ENCODE peak calls at places on chromosome 13, in six cellular contexts. I is lung, S is breast epithelium, E is right cardiac atrium, Y is bronchial epithelial cell, A is NT2/D1. R is an unnamed sample.

GRCh38 chr13:113144255-113144629 is 14.2 kb upstream of the PROZ start:
- DNase-seq in I (no peak), S (no peak), E (no peak), Y (no peak), A (no peak), R (no peak)

GRCh38 chr13:100513987-100514670 is 74.5 kb downstream of the GGACT start:
- DNase-seq in I (no peak), S (no peak), E (no peak), Y (no peak), A (no peak), R (no peak)

GRCh38 chr13:25840261-25840660 is 211.6 kb downstream of the SHISA2 start:
- DNase-seq in I (no peak), S (no peak), E (no peak), Y (peak; percentile 25), A (no peak), R (no peak)

GRCh38 chr13:94344126-94344863 is 135.2 kb downstream of the DCT start:
- DNase-seq in I (no peak), S (no peak), E (no peak), Y (peak; percentile 8), A (no peak), R (no peak)

GRCh38 chr13:26473571-26474230 is 83.8 kb upstream of the WASF3 start:
- DNase-seq in I (no peak), S (no peak), E (no peak), Y (no peak), A (no peak), R (no peak)

GRCh38 chr13:95027638-95028037 is 273.6 kb downstream of the ABCC4 start:
- DNase-seq in I (no peak), S (no peak), E (no peak), Y (no peak), A (no peak), R (no peak)

GRCh38 chr13:40477623-40478608 is 188.5 kb downstream of the FOXO1 start:
- DNase-seq in I (no peak), S (no peak), E (peak; percentile 87), Y (no peak), A (no peak), R (no peak)

GRCh38 chr13:95533545-95534135 is 18.9 kb upstream of the CLDN10 start:
- DNase-seq in I (no peak), S (no peak), E (no peak), Y (no peak), A (no peak), R (no peak)

GRCh38 chr13:21011378-21011777 is 50.0 kb downstream of the LATS2 start:
- DNase-seq in I (no peak), S (no peak), E (no peak), Y (no peak), A (no peak), R (no peak)

GRCh38 chr13:30991922-30992321 is 59.5 kb downstream of the TEX26 start:
- DNase-seq in I (peak; percentile 41), S (no peak), E (no peak), Y (peak; percentile 41), A (no peak), R (no peak)

GRCh38 chr13:45179428-45179827 is 21.4 kb downstream of the KCTD4 start:
- DNase-seq in I (no peak), S (no peak), E (no peak), Y (no peak), A (no peak), R (no peak)

GRCh38 chr13:102402292-102402691 is 444 bp upstream of the FGF14 start:
- DNase-seq in I (no peak), S (no peak), E (peak; percentile 71), Y (peak; percentile 27), A (peak; percentile 73), R (peak; percentile 19)

GRCh38 chr13:32852568-32852967 is 163.7 kb upstream of the KL start:
- DNase-seq in I (no peak), S (no peak), E (no peak), Y (peak; percentile 32), A (no peak), R (no peak)

GRCh38 chr13:57631607-57632275 is at the start of gene PCDH17:
- DNase-seq in I (peak; percentile 42), S (no peak), E (peak; percentile 67), Y (no peak), A (no peak), R (no peak)

GRCh38 chr13:102657630-102658029 is 37.2 kb downstream of the METTL21C start:
- DNase-seq in I (no peak), S (no peak), E (no peak), Y (no peak), A (no peak), R (no peak)

GRCh38 chr13:113656831-113657671 is 947 bp downstream of the ATP4B start:
- DNase-seq in I (no peak), S (no peak), E (peak; percentile 22), Y (no peak), A (no peak), R (no peak)

DNA sequence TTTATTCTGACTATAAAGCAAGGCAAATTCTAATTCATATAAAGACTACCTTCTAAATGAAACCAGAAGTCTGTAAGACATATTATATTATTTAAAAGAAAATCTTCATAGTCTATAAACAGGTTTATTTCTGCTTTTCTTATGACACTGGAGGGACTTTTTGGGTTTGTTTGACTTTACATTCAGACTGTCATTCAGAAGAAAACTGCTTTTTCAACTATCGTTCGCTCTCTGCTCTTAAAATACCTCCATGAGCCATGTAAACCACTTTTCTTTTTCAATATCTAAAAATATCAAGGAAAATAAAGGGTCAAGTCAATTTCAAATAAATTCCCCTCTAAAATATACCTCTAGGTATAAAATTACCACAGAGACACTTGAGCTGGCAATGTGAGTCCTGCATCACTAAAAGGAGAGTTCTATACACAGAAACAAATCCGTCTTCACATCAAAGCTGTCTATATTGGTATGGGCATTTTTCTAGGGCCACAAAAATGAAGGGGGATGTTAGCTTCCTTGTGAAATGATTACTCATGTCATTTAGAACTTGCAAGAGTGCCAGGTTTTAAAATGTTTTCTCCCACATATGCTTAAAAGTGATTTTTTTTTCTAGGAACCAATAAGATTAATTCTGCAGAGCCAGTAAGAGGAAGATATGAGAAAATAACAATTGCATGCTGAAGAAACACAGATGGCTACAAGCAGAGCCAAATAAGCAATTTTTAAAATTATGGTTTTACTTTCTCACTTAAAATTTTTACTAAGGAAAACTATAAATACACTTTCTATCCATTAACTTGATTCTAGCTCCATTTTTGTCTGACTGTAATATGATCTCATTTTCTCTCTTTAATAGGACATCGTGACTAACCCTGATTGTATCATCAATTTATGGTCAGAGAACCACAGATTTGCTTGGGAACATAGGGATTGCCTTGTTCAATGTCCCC is 181.8 kb downstream of the TBC1D4 start:
- DNase-seq in I (no peak), S (no peak), E (no peak), Y (no peak), A (no peak), R (no peak)
- H3K27me3 ChIP-seq in I (no peaks in the 10 kb centered on the region), S (no peaks in the 10 kb centered on the region), E (no peaks in the 10 kb centered on the region), Y (no peaks in the 10 kb centered on the region), A (no peaks in the 10 kb centered on the region), R (no peaks in the 10 kb centered on the region)

DNA sequence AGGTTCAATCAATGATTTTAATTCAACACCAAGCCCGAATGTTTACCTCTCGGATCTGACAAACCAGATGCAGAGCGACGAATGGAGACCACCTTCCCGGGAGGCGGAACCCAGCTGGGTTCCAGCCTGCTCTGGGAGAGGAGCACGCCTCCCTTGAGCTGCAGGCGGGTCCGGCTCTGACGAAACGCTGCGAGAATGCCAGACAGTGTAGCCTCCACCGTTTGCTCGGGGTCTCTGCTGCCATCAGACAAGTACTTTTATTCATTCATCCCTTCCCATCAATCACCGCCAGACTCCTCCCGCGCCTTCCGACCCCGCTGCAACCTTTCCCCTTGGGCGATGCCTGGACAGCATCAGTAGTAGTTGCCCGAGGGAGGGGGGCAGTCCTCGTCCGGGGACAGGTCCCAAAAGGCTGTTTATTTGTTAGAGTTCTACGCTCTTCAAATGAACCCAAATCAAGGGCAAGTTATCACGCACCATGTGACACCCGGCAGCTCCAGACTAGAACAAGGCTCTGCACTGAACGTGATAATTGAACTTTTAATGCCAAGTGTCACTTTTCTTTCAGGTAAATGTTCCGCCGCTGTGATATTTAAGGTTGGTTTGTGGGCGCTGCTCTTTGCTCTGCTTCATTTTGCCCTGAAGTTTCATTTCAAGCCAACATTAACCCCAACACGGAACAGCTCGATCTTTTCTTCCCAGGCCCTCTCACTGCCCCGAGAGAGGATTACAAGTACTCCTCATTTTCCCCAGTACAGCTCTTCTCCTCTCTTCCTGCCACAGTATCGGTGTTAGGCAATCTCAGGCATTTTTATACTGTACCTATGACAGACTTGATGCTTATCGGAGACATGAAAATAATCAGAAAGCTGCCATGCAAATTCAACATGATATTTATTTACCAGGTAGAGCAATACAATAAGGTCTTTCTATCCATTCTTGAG is 992 bp upstream of the EDNRB start:
- DNase-seq in I (peak; percentile 39), S (no peak), E (peak; percentile 89), Y (no peak), A (no peak), R (peak; percentile 0)
- H3K4me3 ChIP-seq in I (peak overlapping the region; percentile 47), S (peak overlapping the region; percentile 59), E (peak overlapping the region; percentile 85), Y (no peak overlapping the region), A (peak overlapping the region; percentile 41), R (peak overlapping the region; percentile 33)

GRCh38 chr13:50123002-50123401 is 107.8 kb downstream of the KCNRG start:
- DNase-seq in I (no peak), S (no peak), E (peak; percentile 28), Y (no peak), A (no peak), R (no peak)
- H3K27me3 ChIP-seq in I (no peaks in the 10 kb centered on the region), S (no peaks in the 10 kb centered on the region), E (no peaks in the 10 kb centered on the region), Y (no peaks in the 10 kb centered on the region), A (peaks cover 49% of the 10 kb centered on the region), R (no peaks in the 10 kb centered on the region)

GRCh38 chr13:48108106-48108505 is 13.2 kb upstream of the MED4 start:
- DNase-seq in I (no peak), S (no peak), E (no peak), Y (no peak), A (no peak), R (no peak)

GRCh38 chr13:48116808-48117207 is 21.9 kb upstream of the MED4 start:
- DNase-seq in I (no peak), S (no peak), E (no peak), Y (no peak), A (no peak), R (no peak)

GRCh38 chr13:48110132-48110868 is 15.4 kb upstream of the MED4 start:
- DNase-seq in I (no peak), S (no peak), E (no peak), Y (no peak), A (no peak), R (no peak)

GRCh38 chr13:48110930-48111721 is 16.2 kb upstream of the MED4 start:
- DNase-seq in I (no peak), S (peak; percentile 56), E (peak; percentile 88), Y (no peak), A (no peak), R (no peak)

GRCh38 chr13:48112896-48113525 is 18.1 kb upstream of the MED4 start:
- DNase-seq in I (no peak), S (no peak), E (no peak), Y (peak; percentile 12), A (no peak), R (no peak)
- H3K4me3 ChIP-seq in I (no peak overlapping the region), S (no peak overlapping the region), E (no peak overlapping the region), Y (no peak overlapping the region), A (no peak overlapping the region), R (no peak overlapping the region)

R was measured in MG63.